ENCODE peak calls at places on chromosome 14, in five cellular contexts. P is Peyer's patch, G is A549, S is sigmoid colon, L is lower leg skin. D is an unnamed sample.

GRCh38 chr14:83196235-83196634 is 1662.6 kb upstream of the SEL1L start:
- DNase-seq in P (no peak), G (no peak), S (no peak), L (no peak), D (no peak)

GRCh38 chr14:56992332-56992820 is 182.1 kb upstream of the OTX2 start:
- DNase-seq in P (no peak), G (no peak), S (no peak), L (no peak), D (no peak)

GRCh38 chr14:91419044-91419397 is 1.4 kb upstream of the CCDC88C start:
- DNase-seq in P (no peak), G (no peak), S (no peak), L (no peak), D (no peak)

GRCh38 chr14:54537651-54538050 is 27.9 kb downstream of the CGRRF1 start:
- DNase-seq in P (no peak), G (peak), S (no peak), L (no peak), D (no peak)

GRCh38 chr14:101022916-101023435 is 119.5 kb upstream of the RTL1 start:
- DNase-seq in P (peak), G (no peak), S (peak), L (peak), D (no peak)

GRCh38 chr14:65098586-65098985 is 3.7 kb downstream of the MAX start:
- DNase-seq in P (no peak), G (no peak), S (no peak), L (no peak), D (no peak)

GRCh38 chr14:55500219-55500701 is 59.8 kb upstream of the TBPL2 start:
- DNase-seq in P (peak), G (no peak), S (no peak), L (no peak), D (no peak)

GRCh38 chr14:103594265-103594664 is 31.5 kb downstream of the COA8 start:
- DNase-seq in P (no peak), G (no peak), S (peak), L (no peak), D (peak)

GRCh38 chr14:90546767-90547166 is 149.9 kb downstream of the CALM1 start:
- DNase-seq in P (no peak), G (no peak), S (no peak), L (no peak), D (no peak)

GRCh38 chr14:68951051-68951797 is 27.9 kb downstream of the ACTN1 start:
- DNase-seq in P (peak), G (peak), S (peak), L (peak), D (peak)

GRCh38 chr14:98889836-98890185 is 382.2 kb downstream of the BCL11B start:
- DNase-seq in P (no peak), G (no peak), S (no peak), L (no peak), D (no peak)

GRCh38 chr14:71021347-71022014 is 114.2 kb downstream of the PCNX1 start:
- DNase-seq in P (no peak), G (peak), S (no peak), L (no peak), D (peak)

GRCh38 chr14:100159865-100160533 is 554 bp upstream of the DEGS2 start:
- DNase-seq in P (no peak), G (no peak), S (no peak), L (no peak), D (no peak)

GRCh38 chr14:69660344-69661193 is 49.2 kb downstream of the SUSD6 start:
- DNase-seq in P (no peak), G (no peak), S (no peak), L (no peak), D (no peak)

GRCh38 chr14:31037709-31038221 is 11.6 kb upstream of the STRN3 start:
- DNase-seq in P (no peak), G (no peak), S (no peak), L (no peak), D (no peak)

GRCh38 chr14:89855961-89856360 is 98.6 kb downstream of the EFCAB11 start:
- DNase-seq in P (no peak), G (no peak), S (no peak), L (no peak), D (no peak)

GRCh38 chr14:36665887-36666415 is 4.3 kb downstream of the PAX9 start:
- DNase-seq in P (no peak), G (no peak), S (no peak), L (no peak), D (no peak)

GRCh38 chr14:101564819-101565698 is 3.8 kb downstream of the DIO3 start:
- DNase-seq in P (no peak), G (peak), S (no peak), L (no peak), D (no peak)

GRCh38 chr14:102086346-102086971 is 385 bp downstream of the HSP90AA1 start:
- DNase-seq in P (peak), G (peak), S (peak), L (peak), D (no peak)

GRCh38 chr14:100982356-100982755 is 78.8 kb upstream of the RTL1 start:
- DNase-seq in P (no peak), G (peak), S (no peak), L (no peak), D (no peak)

GRCh38 chr14:46480817-46481216 is 170.8 kb downstream of the RPL10L start:
- DNase-seq in P (no peak), G (no peak), S (no peak), L (no peak), D (no peak)

GRCh38 chr14:56452989-56453388 is 126.6 kb upstream of the TMEM260 start:
- DNase-seq in P (no peak), G (no peak), S (no peak), L (no peak), D (no peak)

GRCh38 chr14:102209224-102209966 is 69.7 kb downstream of the WDR20 start:
- DNase-seq in P (peak), G (peak), S (peak), L (no peak), D (no peak)

GRCh38 chr14:92635031-92635430 is 113.4 kb downstream of the LGMN start:
- DNase-seq in P (no peak), G (no peak), S (no peak), L (no peak), D (no peak)

GRCh38 chr14:37591311-37591940 is 3.6 kb downstream of the FOXA1 start:
- DNase-seq in P (peak), G (peak), S (no peak), L (no peak), D (no peak)

GRCh38 chr14:78405071-78405856 is 235.1 kb downstream of the NRXN3 start:
- DNase-seq in P (no peak), G (no peak), S (no peak), L (no peak), D (no peak)

GRCh38 chr14:106879241-106879640 is 1352.9 kb downstream of the TMEM121 start:
- DNase-seq in P (peak), G (peak), S (no peak), L (no peak), D (no peak)

GRCh38 chr14:101365329-101366158 is 195.8 kb upstream of the DIO3 start:
- DNase-seq in P (no peak), G (no peak), S (peak), L (peak), D (no peak)

GRCh38 chr14:104361921-104362681 is 217.5 kb upstream of the C14orf180 start:
- DNase-seq in P (peak), G (no peak), S (peak), L (no peak), D (no peak)

GRCh38 chr14:36553650-36554260 is 28.7 kb downstream of the NKX2-8 start:
- DNase-seq in P (no peak), G (peak), S (no peak), L (no peak), D (peak)

GRCh38 chr14:40122978-40123648 is 690.9 kb upstream of the FBXO33 start:
- DNase-seq in P (no peak), G (no peak), S (no peak), L (no peak), D (no peak)

GRCh38 chr14:28879571-28879970 is 113.0 kb downstream of the FOXG1 start:
- DNase-seq in P (no peak), G (no peak), S (no peak), L (no peak), D (no peak)

GRCh38 chr14:21868442-21869046 is 194.9 kb upstream of the OR4E1 start:
- DNase-seq in P (peak), G (peak), S (no peak), L (no peak), D (peak)

GRCh38 chr14:91202234-91202974 is 42.1 kb downstream of the GPR68 start:
- DNase-seq in P (no peak), G (no peak), S (peak), L (no peak), D (no peak)

GRCh38 chr14:87698496-87698895 is 294.5 kb downstream of the GALC start:
- DNase-seq in P (no peak), G (no peak), S (no peak), L (no peak), D (no peak)

GRCh38 chr14:34873591-34874385 is 1.4 kb downstream of the BAZ1A start:
- DNase-seq in P (peak), G (peak), S (peak), L (peak), D (peak)

GRCh38 chr14:74942164-74942563 is 13.2 kb downstream of the PGF start:
- DNase-seq in P (no peak), G (no peak), S (no peak), L (no peak), D (no peak)

GRCh38 chr14:74940956-74941565 is 14.3 kb downstream of the PGF start:
- DNase-seq in P (no peak), G (no peak), S (no peak), L (no peak), D (no peak)

GRCh38 chr14:74942608-74943007 is 12.8 kb downstream of the PGF start:
- DNase-seq in P (no peak), G (no peak), S (no peak), L (no peak), D (no peak)

GRCh38 chr14:74938873-74939495 is 15.9 kb upstream of the RPS6KL1 start:
- DNase-seq in P (no peak), G (no peak), S (no peak), L (no peak), D (no peak)

DNA sequence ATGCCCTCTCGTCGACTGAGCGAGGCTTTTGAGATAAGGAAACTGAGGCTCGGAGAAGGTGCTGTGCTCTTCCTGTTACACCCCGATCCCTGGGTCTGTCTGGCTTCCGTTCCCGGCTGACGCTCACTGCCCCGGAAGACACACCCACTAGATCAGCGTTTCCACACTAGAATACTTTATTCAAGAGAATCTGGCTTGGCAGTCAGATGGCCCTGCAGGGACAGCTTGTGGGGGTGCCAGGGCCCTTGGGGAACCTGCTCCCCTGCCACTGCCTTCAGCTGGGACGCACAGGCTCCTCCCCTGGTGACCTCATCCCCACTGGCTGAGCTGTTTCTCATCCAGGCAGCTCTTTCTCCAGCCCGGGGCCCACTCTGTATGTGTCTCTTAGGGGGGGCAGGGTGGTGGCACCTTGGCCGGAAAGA is 13.7 kb downstream of the PGF start:
- DNase-seq in P (peak), G (no peak), S (peak), L (peak), D (no peak)
- TF ChIP-seq POLR2A in P (no peak), G (no peak), S (no peak), L (no peak), D (no peak)

DNA sequence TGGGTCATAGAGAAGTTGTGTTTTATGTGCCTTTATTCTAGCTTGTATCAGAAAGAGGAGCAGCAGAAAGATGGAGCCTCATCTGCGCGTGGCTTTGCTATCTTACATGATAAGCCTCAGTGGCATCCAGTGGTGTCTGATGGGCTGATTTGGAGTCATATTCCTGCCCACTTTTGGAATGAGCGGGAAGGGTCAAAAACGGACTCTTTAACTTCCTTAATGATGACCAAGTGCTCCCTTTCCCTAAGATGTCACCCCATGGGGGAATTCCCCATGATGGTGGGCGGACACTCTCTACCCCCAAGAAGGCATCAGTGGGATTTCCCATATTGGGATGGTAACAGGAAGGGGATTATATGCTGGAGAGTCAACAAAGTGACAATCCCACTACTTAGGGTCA is 110.9 kb downstream of the GPATCH2L start:
- DNase-seq in P (no peak), G (no peak), S (no peak), L (no peak), D (no peak)
- TF ChIP-seq POLR2A in P (no peak), G (no peak), S (no peak), L (no peak), D (no peak)

GRCh38 chr14:75658957-75659356 is 1.7 kb downstream of the ERG28 start:
- DNase-seq in P (no peak), G (no peak), S (no peak), L (no peak), D (no peak)
- TF ChIP-seq POLR2A in P (no peak), G (no peak), S (no peak), L (no peak), D (no peak)

GRCh38 chr14:20587489-20588154 is at the start of gene RNASE11:
- DNase-seq in P (no peak), G (no peak), S (no peak), L (no peak), D (no peak)
- TF ChIP-seq POLR2A in P (no peak), G (no peak), S (no peak), L (no peak), D (no peak)

DNA sequence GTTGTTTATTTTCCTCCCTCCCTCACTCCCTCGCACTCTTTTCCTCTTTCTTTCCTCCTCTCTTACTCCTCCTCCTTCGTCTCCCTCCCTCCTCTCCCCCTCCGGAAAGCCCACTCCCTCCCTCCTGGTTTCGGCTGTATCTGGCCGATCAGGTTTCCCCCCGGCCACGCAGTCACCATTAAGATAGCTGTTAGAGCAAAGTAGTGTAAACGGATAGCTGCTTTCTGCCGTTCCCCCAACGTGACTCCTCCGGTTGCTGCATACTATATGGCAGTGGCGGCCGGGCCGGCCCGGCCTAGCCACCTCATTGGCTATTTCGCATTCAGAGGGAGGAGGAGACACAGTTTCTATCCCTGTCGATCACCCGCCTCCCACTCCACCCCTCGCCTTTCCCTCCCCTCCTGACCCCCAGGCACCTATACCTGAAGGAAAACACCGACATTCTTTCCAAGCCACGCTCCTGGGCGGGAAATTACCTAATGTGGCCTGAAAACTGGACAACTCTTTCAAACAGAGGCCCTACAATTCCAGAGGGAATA is at the start of gene SIX4:
- DNase-seq in P (peak), G (peak), S (peak), L (peak), D (peak)
- TF ChIP-seq POLR2A in P (no peak), G (peak), S (peak), L (no peak), D (peak)

DNA sequence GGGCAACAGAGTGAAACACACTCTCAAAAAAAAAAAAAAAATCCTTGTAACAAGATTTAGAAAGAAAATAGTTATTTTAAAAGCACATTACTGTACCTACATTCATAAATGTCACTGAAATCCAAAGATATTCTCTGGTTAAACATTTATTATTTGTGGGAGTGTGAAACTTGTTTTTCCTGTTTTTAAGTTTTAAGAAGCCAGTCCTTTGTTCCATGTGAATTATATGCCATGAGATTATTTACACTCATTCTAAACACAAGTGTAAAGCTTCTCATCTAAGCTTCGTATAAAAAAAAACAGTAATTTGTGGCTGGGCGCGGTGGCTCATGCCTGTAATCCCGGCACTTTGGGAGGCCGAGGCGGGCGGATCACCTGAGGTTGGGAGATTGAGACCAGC is 15.0 kb downstream of the VCPKMT start:
- DNase-seq in P (no peak), G (no peak), S (no peak), L (no peak), D (no peak)
- TF ChIP-seq POLR2A in P (no peak), G (no peak), S (no peak), L (no peak), D (no peak)

GRCh38 chr14:79783061-79783460 is 428.2 kb downstream of the DIO2 start:
- DNase-seq in P (no peak), G (no peak), S (no peak), L (no peak), D (no peak)
- TF ChIP-seq POLR2A in P (no peak), G (no peak), S (no peak), L (no peak), D (no peak)

GRCh38 chr14:49867831-49868719 is 15.5 kb upstream of the NEMF start:
- DNase-seq in P (peak), G (peak), S (peak), L (peak), D (peak)
- TF ChIP-seq POLR2A in P (peak), G (peak), S (peak), L (peak), D (no peak)

GRCh38 chr14:105489607-105490317 is 1.3 kb upstream of the TEDC1 start:
- DNase-seq in P (peak), G (peak), S (peak), L (peak), D (peak)

GRCh38 chr14:105490572-105491365 is at the start of gene TEDC1:
- DNase-seq in P (peak), G (peak), S (peak), L (peak), D (peak)

GRCh38 chr14:105492051-105492965 is 1.3 kb downstream of the TEDC1 start:
- DNase-seq in P (no peak), G (peak), S (peak), L (peak), D (no peak)

GRCh38 chr14:105490318-105490571 is 801 bp upstream of the TEDC1 start:
- DNase-seq in P (no peak), G (no peak), S (no peak), L (peak), D (no peak)

DNA sequence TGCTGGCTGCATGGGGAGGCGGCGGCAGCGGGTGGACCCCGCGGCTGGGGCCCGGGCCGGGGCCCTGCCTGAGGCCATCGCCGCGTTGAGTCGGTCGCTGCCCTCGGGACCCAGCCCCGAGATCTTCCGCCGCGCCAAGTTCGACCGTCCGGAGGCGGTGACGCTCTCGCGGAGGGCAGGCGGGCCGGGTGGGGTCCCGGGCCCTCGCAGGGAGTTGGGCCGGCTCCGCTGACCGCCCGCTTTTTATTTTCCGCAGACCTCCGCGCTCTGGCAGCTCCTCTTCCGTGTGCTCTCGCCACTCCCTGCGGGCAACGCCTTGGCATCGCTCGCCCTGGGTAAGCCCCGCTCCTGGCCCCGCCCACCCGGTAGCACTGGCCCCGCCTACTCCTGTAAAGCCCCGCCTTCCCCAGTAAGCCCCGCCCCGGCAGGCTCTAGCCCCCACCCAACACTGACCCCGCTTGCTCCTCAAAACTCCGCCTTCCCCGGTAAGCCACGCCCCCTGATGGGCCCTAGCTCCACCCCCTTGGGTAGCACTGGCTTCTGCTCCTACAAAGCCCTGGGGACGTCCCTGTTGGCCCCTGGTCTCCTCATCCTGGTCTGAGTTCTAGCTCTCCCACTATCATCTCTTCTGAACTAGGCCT is 440 bp downstream of the TEDC1 start:
- DNase-seq in P (peak), G (peak), S (peak), L (peak), D (peak)
- TF ChIP-seq POLR2A in P (no peak), G (peak), S (no peak), L (no peak), D (peak)